ENCODE peak calls at places on chromosome 16, in five cellular contexts. P is H9, K is IMR-90, J is neuronal stem cell, V is mesendoderm. A is an unnamed sample. For H3K4me1, the result is how much of the 10 kb centered on the place peaks cover.

GRCh38 chr16:29014561-29015029 is 29.7 kb downstream of the LAT start:
- DNase-seq in K (no peak), J (no peak), V (no peak), P (no peak), A (no peak)

GRCh38 chr16:279531-279930 is 860 bp upstream of the ARHGDIG start:
- DNase-seq in J (no peak), P (no peak), K (no peak), V (no peak), A (no peak)

GRCh38 chr16:80027007-80027965 is 426.7 kb upstream of the MAF start:
- DNase-seq in J (no peak), V (peak), K (peak), P (peak), A (peak)

GRCh38 chr16:30005341-30006094 is 5.3 kb downstream of the DOC2A start:
- DNase-seq in P (no peak), K (peak), J (no peak), V (peak), A (peak)

GRCh38 chr16:46709464-46709863 is 20.0 kb downstream of the ORC6 start:
- DNase-seq in P (no peak), K (no peak), J (no peak), V (no peak), A (no peak)

GRCh38 chr16:67433131-67433719 is 2.3 kb downstream of the HSD11B2 start:
- DNase-seq in P (no peak), J (no peak), V (no peak), K (no peak), A (no peak)

GRCh38 chr16:15650698-15651161 is 685 bp downstream of the NDE1 start:
- DNase-seq in V (peak), J (peak), P (peak), K (peak), A (peak)

GRCh38 chr16:69329369-69330285 is 761 bp downstream of the PDF start:
- DNase-seq in J (no peak), K (no peak), V (peak), P (no peak), A (no peak)

GRCh38 chr16:90020260-90020837 is 1.1 kb upstream of the DBNDD1 start:
- DNase-seq in P (no peak), V (peak), K (peak), J (no peak), A (no peak)

GRCh38 chr16:4948903-4949766 is 9.0 kb upstream of the SEC14L5 start:
- DNase-seq in V (no peak), K (no peak), J (no peak), P (no peak), A (no peak)
- H3K18ac ChIP-seq in V (no peak), K (no peak), J (peak), P (no peak), A (no peak)

DNA sequence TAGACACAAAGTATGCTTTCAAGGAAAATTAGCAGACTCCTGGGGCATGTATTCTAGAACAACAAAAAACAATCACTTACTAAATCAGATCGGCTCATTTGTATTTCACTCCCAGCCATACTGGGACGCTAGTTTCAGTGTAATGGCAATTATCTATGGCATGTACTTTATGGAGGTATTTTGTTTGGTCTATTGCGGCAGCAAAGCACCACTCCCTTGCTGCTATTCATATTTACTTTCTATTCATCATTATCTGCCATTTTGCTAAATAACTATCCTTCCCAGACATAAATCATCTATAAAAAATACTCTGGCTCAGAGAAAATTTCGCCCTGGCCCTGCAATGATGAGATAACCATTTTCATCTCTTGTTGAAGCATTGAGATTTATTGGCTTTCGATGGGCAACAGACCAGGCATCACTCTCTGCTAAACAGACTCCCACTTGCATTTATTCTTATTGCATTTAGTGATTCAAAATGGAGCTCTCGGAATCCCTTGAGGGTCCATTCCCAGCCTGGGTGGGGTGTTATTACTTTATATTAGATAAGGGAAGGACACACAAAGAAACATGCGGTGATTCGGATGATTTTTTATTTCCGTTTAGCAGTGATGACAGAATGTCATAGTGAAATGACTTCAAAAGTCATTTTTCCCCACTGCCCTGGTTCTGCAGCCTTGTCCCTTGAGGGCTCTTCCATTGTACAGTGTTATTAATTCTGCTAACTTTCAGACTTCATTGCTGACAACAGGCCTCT is 225.8 kb downstream of the IRX3 start:
- DNase-seq in V (no peak), K (no peak), J (no peak), P (no peak), A (no peak)
- H3K4me1 ChIP-seq in V (under half), K (under half), J (under half), P (under half), A (under half)

GRCh38 chr16:70591609-70592008 is 54.8 kb upstream of the IL34 start:
- DNase-seq in K (no peak), V (no peak), J (no peak), P (no peak), A (no peak)

GRCh38 chr16:70588565-70588964 is 57.8 kb upstream of the IL34 start:
- DNase-seq in P (no peak), K (peak), V (no peak), J (no peak), A (no peak)

GRCh38 chr16:70589998-70590471 is 56.3 kb upstream of the IL34 start:
- DNase-seq in V (no peak), P (no peak), K (peak), J (no peak), A (no peak)

GRCh38 chr16:70592106-70592571 is 54.2 kb upstream of the IL34 start:
- DNase-seq in J (no peak), V (no peak), P (no peak), K (no peak), A (no peak)

GRCh38 chr16:70590722-70591438 is 55.5 kb upstream of the IL34 start:
- DNase-seq in P (no peak), J (no peak), V (no peak), K (no peak), A (no peak)
- H3K18ac ChIP-seq in P (no peak), J (peak), V (no peak), K (no peak), A (no peak)

DNA sequence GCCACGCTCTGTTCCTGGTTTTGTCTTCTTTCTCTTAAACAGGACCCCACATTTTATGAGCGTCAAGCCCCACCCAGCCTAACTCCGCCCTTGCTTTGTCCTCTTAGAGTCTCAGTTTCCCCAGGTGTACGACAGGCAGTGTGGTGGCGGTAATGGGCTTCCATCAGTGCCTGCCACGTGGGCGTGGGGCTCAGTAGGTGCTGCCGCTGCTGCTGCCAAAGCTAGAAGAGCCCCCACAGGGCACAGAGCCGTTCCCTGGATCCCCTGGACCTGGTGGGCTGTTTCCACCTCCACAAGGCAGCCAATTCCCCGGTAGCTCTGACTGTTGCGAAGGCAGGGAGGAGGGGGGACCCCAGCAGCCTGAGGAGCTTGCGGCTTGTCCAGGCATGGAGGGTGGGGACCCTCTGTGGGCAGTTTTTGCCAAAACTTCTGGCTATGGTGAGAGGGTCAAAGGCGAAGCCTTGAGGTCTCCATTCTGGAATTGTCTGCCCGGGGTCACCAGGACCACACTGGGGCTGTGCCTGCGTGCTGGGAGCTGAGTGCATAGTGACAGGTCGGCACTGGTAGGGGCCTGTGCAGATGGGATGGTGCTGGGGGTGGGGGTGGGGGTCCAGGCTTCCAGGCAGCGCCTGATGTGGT is 27.7 kb upstream of the SLC7A5 start:
- DNase-seq in K (no peak), V (no peak), J (no peak), P (no peak), A (no peak)
- H3K4me1 ChIP-seq in K (under half), V (under half), J (under half), P (under half), A (under half)

GRCh38 chr16:77918792-77919707 is 103.3 kb upstream of the CLEC3A start:
- DNase-seq in J (no peak), V (no peak), P (no peak), K (peak), A (no peak)
- H3K18ac ChIP-seq in J (no peak), V (no peak), P (no peak), K (peak), A (no peak)

DNA sequence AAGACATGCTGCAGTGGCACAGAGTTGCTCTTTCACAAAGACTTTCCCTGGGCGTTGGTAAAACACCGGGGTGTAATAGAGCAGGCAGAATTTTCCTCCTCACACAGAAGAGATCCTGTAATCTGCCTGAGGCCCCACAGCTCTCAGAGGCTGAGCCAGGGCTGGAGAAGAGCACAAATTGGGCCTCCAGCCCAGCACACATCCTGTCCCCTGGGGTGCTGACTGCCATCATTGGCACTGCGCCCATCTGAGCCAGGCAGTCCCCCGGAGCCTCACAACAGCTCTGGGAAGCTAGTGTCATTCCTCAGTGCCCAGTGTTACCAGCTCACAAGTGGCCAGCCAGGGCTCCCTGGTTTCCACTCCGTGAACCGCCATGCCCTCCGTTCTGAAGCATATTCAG is 119.4 kb downstream of the SOCS1 start:
- DNase-seq in P (peak), V (no peak), J (no peak), K (no peak), A (no peak)
- H3K4me1 ChIP-seq in P (under half), V (under half), J (under half), K (under half), A (under half)

GRCh38 chr16:49019826-49020401 is 261.7 kb downstream of the CBLN1 start:
- DNase-seq in K (no peak), V (no peak), J (no peak), P (no peak), A (no peak)

GRCh38 chr16:49019081-49019633 is 262.5 kb downstream of the CBLN1 start:
- DNase-seq in V (peak), J (peak), P (peak), K (peak), A (no peak)

GRCh38 chr16:49016461-49016860 is 265.2 kb downstream of the CBLN1 start:
- DNase-seq in K (no peak), P (no peak), J (no peak), V (no peak), A (no peak)

GRCh38 chr16:49020436-49020835 is 261.2 kb downstream of the CBLN1 start:
- DNase-seq in P (no peak), J (no peak), K (no peak), V (no peak), A (no peak)

GRCh38 chr16:49018259-49018931 is 263.2 kb downstream of the CBLN1 start:
- DNase-seq in J (no peak), K (no peak), P (no peak), V (no peak), A (no peak)
- H3K18ac ChIP-seq in J (peak), K (no peak), P (no peak), V (no peak), A (no peak)

GRCh38 chr16:57632568-57632967 is 4.1 kb downstream of the ADGRG1 start:
- DNase-seq in V (no peak), K (peak), P (no peak), J (no peak), A (no peak)
- H3K4me1 ChIP-seq in V (under half), K (under half), P (under half), J (under half), A (under half)

GRCh38 chr16:70438983-70439862 is at the start of gene ST3GAL2:
- DNase-seq in V (peak), P (peak), J (peak), K (peak), A (peak)

GRCh38 chr16:70438325-70438982 is 446 bp downstream of the ST3GAL2 start:
- DNase-seq in P (no peak), J (no peak), V (no peak), K (no peak), A (no peak)

GRCh38 chr16:70434489-70435260 is 4.2 kb downstream of the ST3GAL2 start:
- DNase-seq in P (no peak), K (no peak), J (no peak), V (no peak), A (no peak)

GRCh38 chr16:70437017-70437581 is 1.8 kb downstream of the ST3GAL2 start:
- DNase-seq in V (peak), P (peak), K (peak), J (no peak), A (peak)

DNA sequence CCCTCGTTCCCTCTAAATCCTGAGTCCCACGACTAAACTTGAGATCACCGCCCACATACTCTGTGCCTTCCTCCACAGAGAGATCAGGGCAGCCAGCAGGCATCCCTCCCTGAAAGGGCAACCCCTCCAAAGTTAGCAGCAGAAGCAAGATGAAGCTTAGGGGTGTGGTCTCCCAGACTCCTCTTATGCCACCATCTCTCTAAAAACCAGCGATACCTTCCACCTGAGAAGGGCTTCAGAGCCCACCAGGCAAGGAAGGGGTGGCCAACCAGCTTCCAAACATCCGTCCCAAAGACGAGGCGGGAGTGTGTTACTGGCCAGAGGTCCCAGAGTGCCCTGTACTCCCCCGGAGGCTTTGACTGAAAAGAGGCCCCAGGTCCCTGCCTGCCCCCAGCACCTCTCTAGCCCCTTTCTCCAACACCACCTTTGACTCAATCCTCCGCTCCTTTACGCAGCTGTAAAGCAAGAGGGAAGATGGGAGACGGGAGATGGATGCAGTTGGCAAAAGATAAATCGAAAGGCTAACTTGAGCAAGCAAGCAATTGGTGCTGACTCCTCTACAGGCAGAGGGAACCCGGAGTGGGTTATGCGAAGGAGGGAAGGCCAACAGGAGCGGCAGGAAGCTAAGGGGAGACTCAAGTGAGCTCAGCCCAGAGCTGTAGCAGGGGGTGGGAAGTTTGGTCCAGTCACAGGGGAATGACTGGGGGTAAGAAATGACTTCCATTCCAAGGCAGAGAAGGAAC is 1.1 kb downstream of the ST3GAL2 start:
- DNase-seq in V (peak), P (no peak), K (peak), J (no peak), A (peak)
- H3K18ac ChIP-seq in V (peak), P (no peak), K (peak), J (no peak), A (peak)

DNA sequence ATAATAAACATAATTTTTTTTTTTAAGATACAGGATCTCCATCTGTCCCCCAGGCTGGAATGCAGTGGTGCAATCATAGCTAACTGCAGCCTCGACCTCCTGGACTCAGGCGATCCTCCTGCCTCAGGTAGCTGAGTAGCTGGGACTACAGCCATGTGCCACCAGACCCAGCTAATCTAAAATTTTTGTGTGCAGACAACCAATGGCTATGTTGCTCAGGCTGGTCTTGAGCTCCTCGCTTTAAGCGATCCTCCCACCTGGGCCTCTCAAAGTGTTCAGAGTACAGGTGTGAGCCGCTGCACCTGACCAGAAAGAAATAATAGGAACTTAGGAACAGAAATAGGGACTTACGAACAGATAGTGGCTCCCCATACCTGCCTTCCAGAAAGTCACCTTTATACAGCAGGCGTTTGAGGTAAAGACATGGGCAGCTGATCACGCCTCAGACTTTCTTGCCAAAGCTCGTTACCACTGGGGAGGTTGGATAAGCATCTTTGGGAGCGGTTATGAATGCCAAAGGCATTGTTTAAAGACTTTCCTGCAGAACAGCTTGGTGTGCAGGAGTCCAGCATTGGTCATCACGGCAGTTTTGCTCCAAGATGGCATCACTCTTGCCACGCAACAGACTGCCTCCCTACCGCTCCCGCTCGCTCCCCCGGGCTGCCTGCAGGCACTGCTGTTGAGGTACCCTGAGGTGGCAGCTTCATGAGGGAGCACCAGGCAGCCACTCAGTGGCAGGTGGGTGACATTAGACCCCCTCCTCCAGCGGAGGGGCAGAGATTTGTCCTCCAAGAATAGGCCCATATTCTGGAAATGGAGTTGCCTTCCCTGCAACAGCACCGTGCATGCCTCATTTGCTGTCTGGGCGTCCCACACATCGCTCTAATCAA is 13.6 kb downstream of the COX4I1 start:
- DNase-seq in P (no peak), V (no peak), K (no peak), J (no peak), A (no peak)
- H3K4me1 ChIP-seq in P (under half), V (under half), K (under half), J (under half), A (under half)